ENCODE peak calls at places on chromosomes 11 and 22, in five cellular contexts. E is CD8-positive, alpha-beta T cell; I is choroid plexus epithelial cell; G is osteocyte; O is upper lobe of right lung. X is an unnamed sample.

GRCh38 chr22:50270302-50271010 is at the start of gene MAPK11:
- DNase-seq in E (peak), I (peak), G (peak), O (peak), X (peak)

GRCh38 chr11:91124363-91124762 is 901.5 kb upstream of the CHORDC1 start:
- DNase-seq in I (no peak), E (no peak), O (no peak), G (no peak), X (no peak)

GRCh38 chr22:27270818-27271510 is 530.6 kb downstream of the MN1 start:
- DNase-seq in E (no peak), O (no peak), G (no peak), I (peak), X (no peak)

GRCh38 chr11:19365743-19366410 is 125.1 kb upstream of the E2F8 start:
- DNase-seq in O (no peak), I (no peak), G (no peak), E (no peak), X (peak)

GRCh38 chr11:59756496-59756840 is 1.3 kb downstream of the STX3 start:
- DNase-seq in E (no peak), O (no peak), G (no peak), I (no peak), X (peak)

GRCh38 chr11:105164226-105164625 is 24.7 kb upstream of the CARD18 start:
- DNase-seq in I (no peak), G (no peak), E (no peak), O (no peak), X (no peak)

GRCh38 chr22:20055144-20055543 is 24.9 kb upstream of the DGCR8 start:
- DNase-seq in O (no peak), G (no peak), I (no peak), E (no peak), X (no peak)

GRCh38 chr11:101618691-101619090 is 34.9 kb upstream of the TRPC6 start:
- DNase-seq in I (no peak), O (no peak), E (no peak), G (no peak), X (no peak)

GRCh38 chr11:89184021-89184420 is 6.3 kb downstream of the TYR start:
- DNase-seq in E (no peak), O (no peak), I (peak), G (no peak), X (no peak)

GRCh38 chr22:29167032-29167911 is 38.4 kb upstream of the EMID1 start:
- DNase-seq in E (peak), I (no peak), G (no peak), O (no peak), X (no peak)

GRCh38 chr22:42747701-42748513 is 27.2 kb upstream of the A4GALT start:
- DNase-seq in O (no peak), G (no peak), E (no peak), I (peak), X (peak)

GRCh38 chr11:134510641-134511040 is 98.6 kb upstream of the B3GAT1 start:
- DNase-seq in G (no peak), I (no peak), O (peak), E (no peak), X (no peak)

GRCh38 chr11:13216019-13217006 is 61.3 kb upstream of the BMAL1 start:
- DNase-seq in G (peak), I (peak), O (no peak), E (no peak), X (peak)

GRCh38 chr11:82810326-82810725 is 76.7 kb upstream of the FAM181B start:
- DNase-seq in E (no peak), I (no peak), O (no peak), G (no peak), X (no peak)

GRCh38 chr22:38072322-38073149 is 11.4 kb downstream of the SLC16A8 start:
- DNase-seq in O (no peak), G (no peak), E (no peak), I (no peak), X (no peak)

GRCh38 chr11:112971200-112971599 is 10.0 kb downstream of the NCAM1 start:
- DNase-seq in E (no peak), I (no peak), O (no peak), G (no peak), X (no peak)

GRCh38 chr22:17964153-17964552 is 60.2 kb downstream of the MICAL3 start:
- DNase-seq in G (no peak), E (no peak), I (peak), O (no peak), X (no peak)

GRCh38 chr11:112320668-112321067 is 60.0 kb upstream of the PLET1 start:
- DNase-seq in I (peak), G (peak), O (peak), E (no peak), X (peak)

GRCh38 chr11:111465400-111465799 is 46.8 kb downstream of the BTG4 start:
- DNase-seq in I (peak), E (no peak), O (no peak), G (no peak), X (no peak)

GRCh38 chr11:65493367-65494176 is 5.3 kb upstream of the MALAT1 start:
- DNase-seq in I (peak), G (no peak), O (peak), E (no peak), X (peak)

GRCh38 chr11:9625158-9625557 is 38.7 kb upstream of the SWAP70 start:
- DNase-seq in G (no peak), I (no peak), E (no peak), O (no peak), X (peak)

GRCh38 chr11:15839061-15839460 is 517.3 kb downstream of the SOX6 start:
- DNase-seq in I (no peak), G (no peak), O (no peak), E (no peak), X (no peak)

GRCh38 chr11:20934521-20934920 is 265.1 kb downstream of the NELL1 start:
- DNase-seq in I (no peak), E (no peak), O (no peak), G (no peak), X (no peak)

GRCh38 chr22:46830001-46830715 is 67.7 kb downstream of the TBC1D22A start:
- DNase-seq in E (no peak), G (no peak), I (peak), O (peak), X (peak)

GRCh38 chr22:35629406-35630234 is 12.5 kb upstream of the MB start:
- DNase-seq in I (peak), E (peak), O (peak), G (peak), X (peak)

GRCh38 chr11:134040386-134041297 is 28.2 kb upstream of the JAM3 start:
- DNase-seq in G (peak), I (peak), E (no peak), O (peak), X (no peak)

GRCh38 chr11:44266056-44266780 is 43.7 kb downstream of the ALX4 start:
- DNase-seq in I (no peak), E (no peak), G (no peak), O (no peak), X (no peak)

GRCh38 chr11:8719260-8720190 is 36.9 kb downstream of the RPL27A start:
- DNase-seq in O (no peak), I (peak), G (no peak), E (no peak), X (peak)

GRCh38 chr11:104490182-104490581 is 326.2 kb upstream of the PDGFD start:
- DNase-seq in G (no peak), I (peak), O (no peak), E (no peak), X (no peak)

GRCh38 chr11:123174196-123175183 is 20.6 kb downstream of the CLMP start:
- DNase-seq in O (no peak), G (no peak), I (peak), E (no peak), X (no peak)

GRCh38 chr11:71272161-71272560 is 19.8 kb upstream of the SHANK2 start:
- DNase-seq in I (no peak), O (peak), G (peak), E (no peak), X (no peak)

GRCh38 chr11:30106782-30107181 is 90.0 kb upstream of the KCNA4 start:
- DNase-seq in I (no peak), G (no peak), O (no peak), E (no peak), X (no peak)

GRCh38 chr11:112300094-112300786 is 39.6 kb upstream of the PLET1 start:
- DNase-seq in E (no peak), G (no peak), I (no peak), O (no peak), X (no peak)

GRCh38 chr11:88790179-88790578 is 275.6 kb downstream of the GRM5 start:
- DNase-seq in I (no peak), O (no peak), E (no peak), G (no peak), X (no peak)

GRCh38 chr11:31690041-31690440 is 121.1 kb downstream of the PAX6 start:
- DNase-seq in E (no peak), I (peak), G (no peak), O (no peak), X (peak)

GRCh38 chr11:73326929-73327811 is 19.1 kb downstream of the ARHGEF17 start:
- DNase-seq in G (no peak), I (peak), E (no peak), O (no peak), X (no peak)

GRCh38 chr11:76371170-76371569 is 9.8 kb downstream of the THAP12 start:
- DNase-seq in E (no peak), G (no peak), O (no peak), I (peak), X (peak)

GRCh38 chr22:40043086-40043485 is 48.3 kb downstream of the FAM83F start:
- DNase-seq in G (peak), O (no peak), E (no peak), I (no peak), X (no peak)

GRCh38 chr22:49569286-49570031 is 258.2 kb downstream of the BRD1 start:
- DNase-seq in O (no peak), E (no peak), G (peak), I (no peak), X (no peak)

GRCh38 chr11:117806906-117807305 is 9.9 kb upstream of the DSCAML1 start:
- DNase-seq in E (no peak), I (no peak), G (no peak), O (no peak), X (no peak)
- TF ChIP-seq CTCF in E (no peak), I (no peak), G (no peak), O (no peak), X (no peak)

DNA sequence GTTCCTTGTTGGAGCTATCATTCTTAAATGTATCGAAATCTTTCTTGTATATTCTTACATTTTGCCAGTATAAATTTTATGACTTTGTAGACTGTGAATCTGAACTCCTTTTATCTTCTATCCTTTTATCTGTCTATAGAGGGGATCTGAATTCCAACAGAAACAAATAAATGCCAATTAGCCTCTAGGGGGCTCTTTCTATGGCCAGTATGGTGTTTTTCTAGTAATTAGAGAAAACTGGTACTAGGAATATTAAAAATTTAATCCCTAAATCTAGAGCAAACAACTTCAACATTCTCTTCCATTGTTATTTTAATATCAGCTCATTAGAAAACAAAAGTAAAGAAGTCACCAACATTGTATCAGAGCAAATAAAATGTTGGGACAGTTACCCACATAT is 21.5 kb upstream of the CAT start:
- DNase-seq in E (no peak), G (no peak), I (no peak), O (no peak), X (no peak)
- TF ChIP-seq CTCF in E (no peak), G (no peak), I (peak), O (peak), X (no peak)

DNA sequence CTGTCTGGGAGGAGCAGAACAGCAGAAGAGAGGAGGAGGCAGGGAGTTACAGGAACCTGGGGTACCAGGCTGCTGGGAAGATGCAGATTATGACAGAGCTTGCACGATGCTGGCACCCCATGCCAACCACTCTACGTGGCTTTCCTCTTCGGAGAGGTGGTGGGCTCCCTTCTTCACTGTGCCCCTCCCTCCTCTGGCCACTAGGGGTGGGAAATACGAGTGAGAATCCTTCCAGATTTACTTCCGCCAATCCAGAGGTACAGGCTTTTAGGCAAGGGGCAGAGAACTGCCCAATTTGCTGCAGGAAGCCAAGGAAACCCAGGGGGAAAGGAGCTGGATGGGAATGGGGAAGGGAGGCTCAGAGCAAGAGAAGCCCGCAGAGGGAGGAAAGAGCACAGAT is 12.3 kb downstream of the HYOU1 start:
- DNase-seq in E (no peak), G (no peak), I (no peak), O (no peak), X (no peak)
- TF ChIP-seq CTCF in E (no peak), G (no peak), I (peak), O (no peak), X (no peak)

GRCh38 chr11:96094156-96094555 is 170.2 kb upstream of the MTMR2 start:
- DNase-seq in I (no peak), O (no peak), E (no peak), G (no peak), X (no peak)

GRCh38 chr11:96088914-96089313 is 165.0 kb upstream of the MTMR2 start:
- DNase-seq in I (no peak), E (no peak), O (no peak), G (no peak), X (no peak)

GRCh38 chr11:96092511-96092910 is 168.6 kb upstream of the MTMR2 start:
- DNase-seq in G (no peak), O (no peak), I (no peak), E (no peak), X (no peak)

GRCh38 chr11:96090711-96091110 is 166.8 kb upstream of the MTMR2 start:
- DNase-seq in I (peak), O (no peak), G (no peak), E (no peak), X (no peak)

GRCh38 chr11:96091476-96091875 is 167.6 kb upstream of the MTMR2 start:
- DNase-seq in G (no peak), E (peak), I (no peak), O (no peak), X (no peak)
- TF ChIP-seq CTCF in G (no peak), E (peak), I (no peak), O (peak), X (no peak)

GRCh38 chr11:94400839-94401772 is at the start of gene GPR83:
- DNase-seq in I (no peak), O (no peak), E (no peak), G (no peak), X (peak)
- TF ChIP-seq CTCF in I (no peak), O (no peak), E (no peak), G (peak), X (no peak)